ENCODE peak calls at places on chromosomes 2 and 18, in five cellular contexts. O, T, P, V and D are unnamed samples.

GRCh38 chr2:184040230-184040629 is 558.1 kb upstream of the ZNF804A start:
- DNase-seq in V (no peak), P (no peak), O (no peak), T (no peak), D (no peak)

GRCh38 chr2:150974223-150974622 is 287.4 kb downstream of the RBM43 start:
- DNase-seq in V (no peak), P (no peak), O (no peak), T (no peak), D (no peak)

GRCh38 chr2:45612741-45613140 is 1.7 kb upstream of the SRBD1 start:
- DNase-seq in T (no peak), P (no peak), V (no peak), O (peak), D (no peak)

GRCh38 chr2:84807063-84807485 is 73.8 kb downstream of the TRABD2A start:
- DNase-seq in O (peak), T (no peak), V (peak), P (no peak), D (no peak)

GRCh38 chr2:232362174-232362913 is 16.2 kb upstream of the ALPP start:
- DNase-seq in O (no peak), V (no peak), T (no peak), P (no peak), D (no peak)

GRCh38 chr2:131408176-131408575 is 44.2 kb upstream of the RAB6D start:
- DNase-seq in T (no peak), P (no peak), O (no peak), V (no peak), D (no peak)

GRCh38 chr2:48841126-48841525 is 85.6 kb upstream of the LHCGR start:
- DNase-seq in O (peak), T (no peak), P (no peak), V (no peak), D (no peak)

GRCh38 chr18:42168487-42168886 is 213.5 kb downstream of the PIK3C3 start:
- DNase-seq in P (no peak), T (no peak), O (no peak), V (no peak), D (no peak)

GRCh38 chr18:23503967-23504352 is 649 bp downstream of the RMC1 start:
- DNase-seq in P (no peak), T (no peak), V (no peak), O (no peak), D (no peak)

GRCh38 chr2:195370167-195370943 is 286.7 kb upstream of the SLC39A10 start:
- DNase-seq in P (no peak), V (no peak), T (no peak), O (no peak), D (no peak)

GRCh38 chr2:114001936-114002335 is 112.0 kb downstream of the ACTR3 start:
- DNase-seq in V (no peak), O (no peak), P (no peak), T (no peak), D (no peak)

GRCh38 chr18:41972067-41973000 is 17.3 kb downstream of the PIK3C3 start:
- DNase-seq in O (no peak), V (no peak), T (no peak), P (no peak), D (no peak)

GRCh38 chr2:33130544-33130943 is 183.8 kb downstream of the LTBP1 start:
- DNase-seq in T (no peak), V (no peak), O (no peak), P (no peak), D (no peak)

GRCh38 chr2:33660416-33661118 is 61.5 kb upstream of the FAM98A start:
- DNase-seq in P (no peak), O (peak), V (no peak), T (no peak), D (no peak)

GRCh38 chr18:3012306-3012919 is 531 bp downstream of the LPIN2 start:
- DNase-seq in O (no peak), V (peak), T (peak), P (no peak), D (no peak)

GRCh38 chr2:160220001-160220400 is 19.9 kb upstream of the ITGB6 start:
- DNase-seq in P (no peak), T (no peak), V (no peak), O (no peak), D (no peak)

GRCh38 chr2:25481381-25482310 is 139.9 kb upstream of the DNMT3A start:
- DNase-seq in V (peak), P (no peak), O (no peak), T (no peak), D (no peak)